ENCODE peak calls at places on chromosomes 2 and 18, in five cellular contexts. Q, D, K, F and G are unnamed samples.

GRCh38 chr18:36095936-36096519 is 28.7 kb upstream of the RPRD1A start:
- DNase-seq in Q (no peak), D (no peak), K (peak; percentile 44), F (no peak), G (peak; percentile 50)

GRCh38 chr2:1696472-1696871 is 47.8 kb downstream of the PXDN start:
- DNase-seq in Q (no peak), D (no peak), K (no peak), F (no peak), G (no peak)

GRCh38 chr2:101617786-101618185 is 79.7 kb upstream of the MAP4K4 start:
- DNase-seq in Q (no peak), D (no peak), K (no peak), F (no peak), G (no peak)

GRCh38 chr2:54081574-54081973 is 33.8 kb upstream of the ACYP2 start:
- DNase-seq in Q (no peak), D (no peak), K (no peak), F (no peak), G (no peak)

GRCh38 chr2:65228249-65228750 is 669 bp downstream of the ACTR2 start:
- DNase-seq in Q (no peak), D (peak; percentile 33), K (no peak), F (no peak), G (peak; percentile 14)

GRCh38 chr2:186554450-186554849 is 35.4 kb upstream of the ITGAV start:
- DNase-seq in Q (no peak), D (no peak), K (no peak), F (no peak), G (no peak)

GRCh38 chr2:204024503-204024902 is 87.9 kb downstream of the ICOS start:
- DNase-seq in Q (no peak), D (no peak), K (peak; percentile 22), F (no peak), G (peak; percentile 51)

GRCh38 chr18:2978626-2979025 is 34.3 kb downstream of the LPIN2 start:
- DNase-seq in Q (no peak), D (no peak), K (no peak), F (no peak), G (no peak)

GRCh38 chr2:8242734-8243133 is 439.1 kb upstream of the ID2 start:
- DNase-seq in Q (no peak), D (no peak), K (no peak), F (no peak), G (no peak)

GRCh38 chr2:207289295-207290018 is 123.7 kb upstream of the KLF7 start:
- DNase-seq in Q (no peak), D (no peak), K (no peak), F (no peak), G (no peak)

GRCh38 chr2:26712486-26713465 is 20.3 kb downstream of the KCNK3 start:
- DNase-seq in Q (no peak), D (no peak), K (no peak), F (no peak), G (no peak)

GRCh38 chr18:48808476-48808875 is 142.3 kb downstream of the SMAD7 start:
- DNase-seq in Q (no peak), D (no peak), K (no peak), F (no peak), G (no peak)

GRCh38 chr2:20198001-20198400 is 26.9 kb downstream of the SDC1 start:
- DNase-seq in Q (no peak), D (peak; percentile 5), K (no peak), F (peak; percentile 87), G (no peak)

DNA sequence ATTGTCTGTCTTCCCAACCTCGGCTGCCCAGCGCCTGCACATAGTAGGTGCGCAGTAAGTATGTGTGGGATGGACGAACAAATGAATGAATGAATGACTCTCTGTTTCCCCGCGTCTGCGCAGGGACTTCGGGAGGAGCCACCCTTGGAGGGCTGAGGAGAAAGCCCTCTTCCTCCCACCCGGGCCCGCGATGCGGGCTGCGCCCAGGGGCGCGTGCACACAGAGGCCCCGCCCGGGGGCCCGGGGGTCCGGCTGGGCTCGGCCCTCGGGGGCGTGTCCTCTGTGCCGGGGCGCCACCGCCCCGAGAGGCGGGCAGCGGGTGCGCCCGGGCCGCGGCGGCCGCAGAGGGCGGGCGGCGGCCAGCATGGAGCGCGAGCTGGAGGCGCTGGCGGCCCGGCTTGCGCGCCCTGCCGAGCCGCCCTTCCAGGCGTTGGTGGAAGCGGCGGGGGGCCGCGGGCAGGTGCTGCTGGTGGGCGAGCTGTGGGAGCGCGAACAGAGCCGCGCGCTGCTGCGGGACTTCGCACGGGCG is at the start of gene C2orf72:
- DNase-seq in Q (no peak), D (no peak), K (no peak), F (no peak), G (no peak)
- H3K4me3 ChIP-seq in Q (peak within 1 kb of the TSS; percentile 32), D (peak within 1 kb of the TSS; percentile 85), K (no peak within 1 kb of the TSS), F (no peak within 1 kb of the TSS), G (peak within 1 kb of the TSS; percentile 40)

GRCh38 chr2:48358982-48359381 is 171.0 kb upstream of the STON1 start:
- DNase-seq in Q (no peak), D (no peak), K (no peak), F (no peak), G (no peak)

GRCh38 chr2:48355494-48355893 is 174.5 kb upstream of the STON1 start:
- DNase-seq in Q (no peak), D (no peak), K (no peak), F (no peak), G (no peak)

GRCh38 chr2:48356701-48357322 is 173.1 kb upstream of the STON1 start:
- DNase-seq in Q (no peak), D (no peak), K (peak; percentile 43), F (no peak), G (peak; percentile 59)

GRCh38 chr2:48362515-48362914 is 167.4 kb upstream of the STON1 start:
- DNase-seq in Q (no peak), D (no peak), K (no peak), F (no peak), G (no peak)

GRCh38 chr2:48357351-48357750 is 172.6 kb upstream of the STON1 start:
- DNase-seq in Q (no peak), D (no peak), K (no peak), F (no peak), G (no peak)
- H3K4me3 ChIP-seq in Q (no peak overlapping the region), D (no peak overlapping the region), K (no peak overlapping the region), F (no peak overlapping the region), G (peak overlapping the region; percentile 57)

DNA sequence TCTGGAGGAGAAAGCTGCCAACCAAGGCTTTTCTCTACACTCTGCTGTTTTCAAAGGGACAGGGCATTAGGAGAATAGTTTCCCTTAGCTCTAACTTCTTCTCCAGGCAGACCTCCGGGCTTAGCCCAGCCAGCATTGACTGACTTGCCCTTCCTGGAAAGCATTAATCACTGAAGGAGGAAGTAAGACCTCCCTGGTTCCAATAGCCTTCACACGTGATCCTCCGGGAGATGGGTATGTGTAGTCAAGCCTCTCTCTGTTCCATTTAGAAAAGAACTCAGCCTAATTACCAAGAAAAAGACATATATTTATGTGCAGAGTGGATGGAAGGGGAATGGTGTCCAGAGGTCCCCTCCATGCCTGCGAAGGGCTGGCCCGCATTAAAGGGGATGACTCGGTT is 686.2 kb downstream of the NRXN1 start:
- DNase-seq in Q (no peak), D (no peak), K (no peak), F (no peak), G (no peak)
- H3K4me3 ChIP-seq in Q (no peak overlapping the region), D (no peak overlapping the region), K (no peak overlapping the region), F (no peak overlapping the region), G (no peak overlapping the region)

GRCh38 chr2:25421746-25422431 is 80.2 kb upstream of the DNMT3A start:
- DNase-seq in Q (no peak), D (no peak), K (no peak), F (no peak), G (no peak)

GRCh38 chr2:25419678-25420242 is 78.0 kb upstream of the DNMT3A start:
- DNase-seq in Q (no peak), D (no peak), K (no peak), F (no peak), G (no peak)

GRCh38 chr2:25418944-25419677 is 77.4 kb upstream of the DNMT3A start:
- DNase-seq in Q (no peak), D (no peak), K (no peak), F (no peak), G (no peak)

GRCh38 chr2:25421289-25421688 is 79.6 kb upstream of the DNMT3A start:
- DNase-seq in Q (no peak), D (no peak), K (no peak), F (no peak), G (no peak)

GRCh38 chr2:25420820-25421237 is 79.1 kb upstream of the DNMT3A start:
- DNase-seq in Q (no peak), D (no peak), K (no peak), F (no peak), G (no peak)
- H3K4me3 ChIP-seq in Q (no peak overlapping the region), D (no peak overlapping the region), K (no peak overlapping the region), F (no peak overlapping the region), G (no peak overlapping the region)

DNA sequence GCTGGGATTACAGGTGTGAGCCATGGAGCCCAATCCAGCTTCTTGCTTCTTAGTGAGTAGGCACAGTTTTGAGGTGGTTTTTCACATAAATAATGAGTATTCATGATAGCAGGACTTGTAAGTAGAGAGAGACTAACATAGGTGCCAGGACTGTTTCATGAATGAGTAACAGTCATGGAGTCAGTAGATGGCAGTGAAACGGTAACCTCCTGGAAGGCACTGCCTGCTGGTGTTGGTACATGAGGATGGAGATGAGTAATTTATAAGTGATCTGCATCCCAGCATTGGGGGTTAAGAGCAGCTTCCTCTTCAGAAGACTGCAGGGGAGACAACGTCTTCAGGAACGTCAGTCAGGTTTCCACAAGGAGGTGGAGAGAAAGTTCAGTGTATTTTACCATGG is 143.8 kb downstream of the HAUS1 start:
- DNase-seq in Q (no peak), D (no peak), K (no peak), F (no peak), G (no peak)
- H3K4me3 ChIP-seq in Q (no peak overlapping the region), D (no peak overlapping the region), K (no peak overlapping the region), F (no peak overlapping the region), G (no peak overlapping the region)

GRCh38 chr2:181332044-181332443 is 125.1 kb upstream of the ITGA4 start:
- DNase-seq in Q (no peak), D (no peak), K (no peak), F (no peak), G (no peak)
- H3K4me3 ChIP-seq in Q (no peak overlapping the region), D (no peak overlapping the region), K (no peak overlapping the region), F (no peak overlapping the region), G (no peak overlapping the region)

GRCh38 chr2:181309161-181309560 is 148.0 kb upstream of the ITGA4 start:
- DNase-seq in Q (no peak), D (no peak), K (no peak), F (no peak), G (no peak)
- H3K4me3 ChIP-seq in Q (no peak overlapping the region), D (no peak overlapping the region), K (no peak overlapping the region), F (peak overlapping the region; percentile 13), G (no peak overlapping the region)

DNA sequence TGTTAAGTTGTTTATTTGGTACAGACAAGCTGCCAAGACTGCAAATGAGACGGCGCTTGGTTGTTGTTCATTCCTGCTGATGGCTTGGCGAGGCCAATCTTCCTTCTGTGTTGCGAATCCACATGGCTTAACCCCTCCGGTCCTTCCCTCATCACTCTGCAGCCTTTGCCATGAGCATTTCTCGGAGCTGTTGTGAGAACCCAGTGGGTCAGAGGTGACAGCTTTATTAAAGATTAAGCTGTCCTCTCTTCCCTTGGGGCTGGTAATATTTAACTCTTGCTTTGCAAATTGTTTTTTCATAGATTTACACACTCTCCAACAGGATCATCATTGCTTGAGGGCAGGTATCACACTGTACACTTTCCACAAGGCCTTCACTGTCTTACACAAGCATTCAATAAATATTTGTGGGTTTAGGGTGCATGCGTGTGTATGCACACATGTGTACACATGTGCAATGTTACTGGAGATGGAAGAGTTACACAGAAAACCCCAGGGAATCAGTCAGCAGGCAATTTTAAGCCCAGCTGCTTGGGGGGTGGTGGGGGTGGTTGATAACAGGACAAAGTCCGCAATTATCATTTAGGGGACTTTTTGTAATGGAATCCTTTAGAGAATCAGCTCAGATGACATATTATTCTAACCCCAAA is 27.7 kb upstream of the KCNF1 start:
- DNase-seq in Q (no peak), D (no peak), K (no peak), F (no peak), G (no peak)
- H3K4me3 ChIP-seq in Q (no peak overlapping the region), D (no peak overlapping the region), K (no peak overlapping the region), F (no peak overlapping the region), G (peak overlapping the region; percentile 78)